ENCODE peak calls at places on chromosomes 6 and 20, in four cellular contexts. Q is activated naive CD4-positive, alpha-beta T cell treated with anti-CD3 and anti-CD28 coated beads, Interleukin-2, amount 50 U/mL, for 16 hours; X is HT1080; E is posterior vena cava. S is an unnamed sample.

GRCh38 chr6:93581371-93581770 is 162.0 kb upstream of the EPHA7 start:
- DNase-seq in Q (no peak), X (no peak), E (no peak), S (no peak)

GRCh38 chr6:129416337-129416990 is 293.5 kb downstream of the ARHGAP18 start:
- DNase-seq in Q (no peak), X (no peak), E (no peak), S (no peak)

GRCh38 chr6:31899215-31899614 is 1.7 kb upstream of the EHMT2 start:
- DNase-seq in Q (no peak), X (no peak), E (no peak), S (no peak)

GRCh38 chr20:41125530-41126457 is 11.5 kb upstream of the PLCG1 start:
- DNase-seq in Q (no peak), X (no peak), E (no peak), S (no peak)

GRCh38 chr6:107624541-107624940 is 134.6 kb downstream of the SOBP start:
- DNase-seq in Q (no peak), X (peak), E (no peak), S (peak)

GRCh38 chr6:15504040-15504491 is 158.8 kb downstream of the DTNBP1 start:
- DNase-seq in Q (no peak), X (no peak), E (peak), S (peak)

GRCh38 chr6:164927288-164928040 is 381.9 kb downstream of the C6orf118 start:
- DNase-seq in Q (peak), X (peak), E (peak), S (peak)

GRCh38 chr6:42451595-42452170 is at the start of gene TRERF1:
- DNase-seq in Q (peak), X (peak), E (no peak), S (peak)

GRCh38 chr6:157548635-157549467 is 167.9 kb downstream of the ZDHHC14 start:
- DNase-seq in Q (no peak), X (no peak), E (no peak), S (no peak)

GRCh38 chr6:12010635-12011275 is 1.4 kb upstream of the HIVEP1 start:
- DNase-seq in Q (no peak), X (peak), E (peak), S (peak)

GRCh38 chr6:5205035-5205469 is 55.7 kb downstream of the LYRM4 start:
- DNase-seq in Q (no peak), X (no peak), E (no peak), S (peak)

GRCh38 chr6:161522286-161522685 is 248.4 kb upstream of the AGPAT4 start:
- DNase-seq in Q (no peak), X (no peak), E (no peak), S (no peak)

GRCh38 chr6:64890609-64891008 is 816.4 kb downstream of the EYS start:
- DNase-seq in Q (no peak), X (no peak), E (no peak), S (no peak)

GRCh38 chr20:58004146-58004545 is 224.3 kb downstream of the ANKRD60 start:
- DNase-seq in Q (no peak), X (no peak), E (no peak), S (no peak)

GRCh38 chr6:130978660-130979396 is 84.2 kb downstream of the EPB41L2 start:
- DNase-seq in Q (no peak), X (no peak), E (no peak), S (no peak)

GRCh38 chr20:49427751-49428518 is 54.5 kb downstream of the KCNB1 start:
- DNase-seq in Q (no peak), X (no peak), E (peak), S (no peak)

GRCh38 chr20:39893013-39893685 is 795.9 kb downstream of the MAFB start:
- DNase-seq in Q (no peak), X (peak), E (no peak), S (peak)

GRCh38 chr6:134405386-134406087 is 87.6 kb upstream of the SGK1 start:
- DNase-seq in Q (no peak), X (no peak), E (no peak), S (no peak)

GRCh38 chr6:106574729-106575458 is 54.4 kb downstream of the RTN4IP1 start:
- DNase-seq in Q (no peak), X (peak), E (no peak), S (peak)

GRCh38 chr6:157600807-157601206 is 219.8 kb downstream of the ZDHHC14 start:
- DNase-seq in Q (no peak), X (no peak), E (peak), S (no peak)

GRCh38 chr20:51327251-51327841 is 215.2 kb downstream of the NFATC2 start:
- DNase-seq in Q (no peak), X (peak), E (peak), S (peak)

S was measured in GM23248.